ENCODE peak calls at places on chromosomes 3 and 15, in four cellular contexts. O is caudate nucleus, K is KBM-7, L is AG04450. Z is an unnamed sample.

GRCh38 chr15:67146214-67146613 is 80.8 kb downstream of the SMAD3 start:
- DNase-seq in O (no peak), K (no peak), L (peak; percentile 78), Z (no peak)

GRCh38 chr3:170689218-170689874 is 103.5 kb upstream of the SLC7A14 start:
- DNase-seq in O (no peak), K (no peak), L (peak; percentile 68), Z (no peak)

GRCh38 chr15:81723758-81724157 is 322.1 kb downstream of the MEX3B start:
- DNase-seq in O (no peak), K (no peak), L (no peak), Z (no peak)

GRCh38 chr3:50189274-50189673 is 2.1 kb upstream of the GNAT1 start:
- DNase-seq in O (peak; percentile 72), K (peak; percentile 75), L (peak; percentile 55), Z (peak; percentile 47)

GRCh38 chr15:101568821-101569555 is 79.5 kb upstream of the PCSK6 start:
- DNase-seq in O (no peak), K (no peak), L (no peak), Z (no peak)

GRCh38 chr3:48026951-48027908 is 11.0 kb upstream of the MAP4 start:
- DNase-seq in O (no peak), K (no peak), L (no peak), Z (no peak)

GRCh38 chr15:27820232-27820631 is 278.9 kb downstream of the OCA2 start:
- DNase-seq in O (no peak), K (peak; percentile 70), L (no peak), Z (no peak)

GRCh38 chr3:183369117-183369516 is 59.3 kb downstream of the MCF2L2 start:
- DNase-seq in O (no peak), K (peak; percentile 92), L (no peak), Z (peak; percentile 98)

GRCh38 chr3:174440350-174440716 is 418.8 kb upstream of the NAALADL2 start:
- DNase-seq in O (no peak), K (no peak), L (no peak), Z (no peak)

GRCh38 chr15:92140802-92141201 is 252.9 kb upstream of the ST8SIA2 start:
- DNase-seq in O (no peak), K (no peak), L (no peak), Z (no peak)

GRCh38 chr15:41022487-41023090 is 69.3 kb downstream of the CHAC1 start:
- DNase-seq in O (peak; percentile 1), K (peak; percentile 61), L (peak; percentile 51), Z (no peak)

GRCh38 chr3:42024578-42025387 is 62.9 kb upstream of the ULK4 start:
- DNase-seq in O (no peak), K (peak; percentile 57), L (no peak), Z (peak; percentile 20)

GRCh38 chr3:59442056-59442455 is 392.2 kb upstream of the CFAP20DC start:
- DNase-seq in O (no peak), K (no peak), L (no peak), Z (no peak)

GRCh38 chr15:86040360-86041095 is 39.1 kb upstream of the AGBL1 start:
- DNase-seq in O (no peak), K (no peak), L (no peak), Z (no peak)

GRCh38 chr3:172415323-172415722 is 32.9 kb downstream of the GHSR start:
- DNase-seq in O (no peak), K (peak; percentile 17), L (no peak), Z (no peak)

GRCh38 chr3:11680509-11680908 is 36.8 kb upstream of the VGLL4 start:
- DNase-seq in O (no peak), K (no peak), L (no peak), Z (no peak)

GRCh38 chr15:37880009-37880834 is 54.2 kb upstream of the TMCO5A start:
- DNase-seq in O (peak; percentile 1), K (peak; percentile 49), L (peak; percentile 41), Z (no peak)

GRCh38 chr3:98556164-98557130 is 24.7 kb downstream of the GPR15 start:
- DNase-seq in O (no peak), K (peak; percentile 94), L (no peak), Z (peak; percentile 23)

GRCh38 chr3:142270407-142270806 is 45.0 kb upstream of the GK5 start:
- DNase-seq in O (no peak), K (no peak), L (no peak), Z (peak; percentile 69)

GRCh38 chr15:77497942-77498361 is 77.3 kb downstream of the HMG20A start:
- DNase-seq in O (peak; percentile 44), K (no peak), L (no peak), Z (no peak)

GRCh38 chr3:130345487-130346079 is at the start of gene COL6A5:
- DNase-seq in O (no peak), K (no peak), L (no peak), Z (peak; percentile 12)

GRCh38 chr3:32009101-32009500 is 27.6 kb downstream of the ZNF860 start:
- DNase-seq in O (no peak), K (no peak), L (no peak), Z (no peak)

GRCh38 chr3:31247850-31248618 is 284.7 kb upstream of the STT3B start:
- DNase-seq in O (no peak), K (no peak), L (no peak), Z (no peak)

GRCh38 chr15:85870216-85871014 is 75.7 kb upstream of the KLHL25 start:
- DNase-seq in O (no peak), K (no peak), L (no peak), Z (no peak)

GRCh38 chr3:124999897-125000296 is 55.9 kb downstream of the HEG1 start:
- DNase-seq in O (no peak), K (no peak), L (no peak), Z (no peak)

GRCh38 chr15:101138086-101138660 is 113.7 kb downstream of the CHSY1 start:
- DNase-seq in O (no peak), K (no peak), L (no peak), Z (no peak)

GRCh38 chr3:48478631-48479555 is 25.1 kb downstream of the SHISA5 start:
- DNase-seq in O (no peak), K (peak; percentile 49), L (no peak), Z (peak; percentile 47)